ENCODE peak calls at places on chromosomes 13 and 19, in nine cellular contexts. T is thyroid gland, U is left ventricle myocardium inferior, O is osteocyte, W is MCF 10A, Z is endodermal cell, B is heart right ventricle, L is psoas muscle, G is brain microvascular endothelial cell. M is an unnamed sample.

GRCh38 chr13:99086149-99086868 is 108.4 kb upstream of the DOCK9 start:
- DNase-seq in T (peak; percentile 63), G (peak; percentile 32), B (peak; percentile 58), Z (peak; percentile 82), U (peak; percentile 47), W (peak; percentile 49), O (peak; percentile 88), L (peak; percentile 68), M (peak; percentile 78)

GRCh38 chr19:29590278-29590677 is 15.8 kb upstream of the POP4 start:
- DNase-seq in U (no peak), W (no peak), O (no peak), G (no peak), B (no peak), Z (no peak), T (no peak), L (no peak), M (no peak)

GRCh38 chr19:33686687-33687541 is 65.2 kb downstream of the CHST8 start:
- DNase-seq in B (no peak), O (no peak), L (no peak), T (no peak), G (no peak), Z (no peak), U (no peak), W (no peak), M (no peak)

GRCh38 chr13:79434578-79434977 is 28.5 kb upstream of the RBM26 start:
- DNase-seq in L (no peak), W (no peak), B (no peak), G (peak; percentile 57), U (no peak), T (no peak), O (no peak), Z (no peak), M (no peak)

GRCh38 chr13:24148414-24149305 is 11.9 kb upstream of the SPATA13 start:
- DNase-seq in T (no peak), W (peak; percentile 86), G (peak; percentile 94), L (peak; percentile 19), B (no peak), Z (peak; percentile 89), U (no peak), O (no peak), M (no peak)

GRCh38 chr13:112905619-112905989 is 63.4 kb upstream of the MCF2L start:
- DNase-seq in U (no peak), O (no peak), T (no peak), B (no peak), Z (no peak), G (no peak), W (no peak), L (no peak), M (no peak)

GRCh38 chr13:49411353-49411752 is 32.5 kb downstream of the CAB39L start:
- DNase-seq in W (no peak), Z (no peak), B (no peak), U (no peak), L (no peak), O (no peak), T (no peak), G (no peak), M (no peak)

GRCh38 chr19:30997222-30997621 is 352.0 kb downstream of the TSHZ3 start:
- DNase-seq in O (no peak), U (no peak), W (no peak), L (no peak), B (no peak), T (no peak), Z (no peak), G (no peak), M (no peak)

GRCh38 chr19:41646589-41647204 is 19.8 kb upstream of the CEACAM4 start:
- DNase-seq in G (no peak), U (no peak), B (peak; percentile 21), W (peak; percentile 14), Z (peak; percentile 76), O (no peak), T (no peak), L (no peak), M (peak; percentile 54)

GRCh38 chr19:46068345-46069258 is 27.8 kb upstream of the IGFL4 start:
- DNase-seq in Z (no peak), T (no peak), G (peak; percentile 78), W (peak; percentile 99), U (no peak), O (no peak), B (no peak), L (no peak), M (no peak)

GRCh38 chr13:66265446-66265845 is 964.7 kb downstream of the PCDH9 start:
- DNase-seq in W (no peak), G (peak; percentile 1), T (no peak), U (no peak), L (no peak), Z (no peak), B (no peak), O (no peak), M (no peak)

GRCh38 chr13:79405831-79406596 is at the start of gene RBM26:
- DNase-seq in L (peak; percentile 91), U (peak; percentile 94), Z (peak; percentile 97), O (peak; percentile 97), G (peak; percentile 86), B (peak; percentile 92), W (peak; percentile 95), T (peak; percentile 91), M (peak; percentile 96)

GRCh38 chr19:51029718-51030117 is 3.3 kb upstream of the KLK11 start:
- DNase-seq in G (no peak), B (no peak), O (no peak), L (no peak), U (no peak), Z (peak; percentile 66), T (no peak), W (no peak), M (no peak)

GRCh38 chr19:11984986-11985385 is 20.1 kb downstream of the ZNF763 start:
- DNase-seq in O (no peak), Z (peak; percentile 57), L (no peak), U (no peak), B (no peak), W (no peak), G (no peak), T (no peak), M (peak; percentile 56)

GRCh38 chr19:19134687-19135158 is 3.6 kb downstream of the TMEM161A start:
- DNase-seq in T (peak; percentile 52), U (peak; percentile 82), G (no peak), W (no peak), Z (peak; percentile 89), L (peak; percentile 86), B (no peak), O (no peak), M (peak; percentile 60)

GRCh38 chr19:50695251-50696064 is 24.1 kb downstream of the SHANK1 start:
- DNase-seq in U (no peak), L (no peak), O (no peak), Z (peak; percentile 80), W (no peak), B (no peak), T (no peak), G (no peak), M (no peak)

GRCh38 chr19:5567360-5567970 is at the start of gene TINCR:
- DNase-seq in T (no peak), L (no peak), Z (peak; percentile 88), G (no peak), W (no peak), U (no peak), O (no peak), B (no peak), M (no peak)

GRCh38 chr19:48915757-48916156 is 15.6 kb downstream of the NUCB1 start:
- DNase-seq in O (no peak), T (no peak), Z (no peak), B (no peak), U (no peak), L (no peak), W (no peak), G (no peak), M (no peak)

GRCh38 chr19:3073159-3073563 is 10.9 kb upstream of the TLE5 start:
- DNase-seq in U (no peak), W (peak; percentile 54), Z (no peak), B (no peak), G (peak; percentile 32), L (no peak), T (no peak), O (no peak), M (no peak)

GRCh38 chr19:46963093-46963734 is 56.4 kb upstream of the NPAS1 start:
- DNase-seq in U (no peak), O (peak; percentile 87), T (no peak), Z (no peak), L (no peak), G (peak; percentile 96), B (no peak), W (peak; percentile 27), M (peak; percentile 54)

GRCh38 chr13:21061077-21061945 is at the start of gene LATS2:
- DNase-seq in L (peak; percentile 97), Z (peak; percentile 98), T (peak; percentile 98), B (peak; percentile 97), O (peak; percentile 98), G (peak; percentile 95), W (peak; percentile 90), U (peak; percentile 99), M (peak; percentile 71)
- TF ChIP-seq CTCF in L (peak; percentile 8), Z (peak; percentile 40), T (peak; percentile 65), B (peak; percentile 19), O (peak; percentile 23), G (peak; percentile 17), W (no peak), U (peak; percentile 53), M (no peak)

GRCh38 chr13:55000043-55000442 is 1971.4 kb downstream of the OLFM4 start:
- DNase-seq in W (no peak), B (no peak), T (no peak), U (no peak), L (no peak), Z (peak; percentile 66), O (no peak), G (no peak), M (no peak)
- TF ChIP-seq CTCF in W (no peak), B (no peak), T (no peak), U (no peak), L (no peak), Z (no peak), O (no peak), G (no peak), M (no peak)

DNA sequence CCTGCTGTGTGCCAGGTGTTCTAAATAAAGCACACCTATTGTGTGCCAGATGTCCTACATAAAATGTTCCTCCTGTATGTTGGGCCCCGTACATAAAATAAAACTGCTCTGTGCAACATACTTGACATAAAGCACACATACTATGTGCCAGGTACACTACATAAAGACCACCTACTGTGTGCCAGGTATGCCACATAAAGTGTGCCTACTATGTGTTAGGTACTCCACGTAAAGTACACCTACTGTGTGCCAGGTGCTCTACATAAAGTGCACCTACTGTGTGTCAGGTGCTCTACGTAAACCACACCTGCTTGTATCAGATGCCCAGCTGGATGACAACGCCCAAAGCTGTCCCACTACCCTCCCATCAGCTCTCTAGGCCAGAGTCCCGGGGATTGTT is 5.8 kb upstream of the OR10H5 start:
- DNase-seq in G (no peak), B (no peak), O (no peak), Z (no peak), W (no peak), T (no peak), U (no peak), L (no peak), M (no peak)
- TF ChIP-seq CTCF in G (no peak), B (no peak), O (no peak), Z (no peak), W (no peak), T (no peak), U (no peak), L (no peak), M (no peak)

DNA sequence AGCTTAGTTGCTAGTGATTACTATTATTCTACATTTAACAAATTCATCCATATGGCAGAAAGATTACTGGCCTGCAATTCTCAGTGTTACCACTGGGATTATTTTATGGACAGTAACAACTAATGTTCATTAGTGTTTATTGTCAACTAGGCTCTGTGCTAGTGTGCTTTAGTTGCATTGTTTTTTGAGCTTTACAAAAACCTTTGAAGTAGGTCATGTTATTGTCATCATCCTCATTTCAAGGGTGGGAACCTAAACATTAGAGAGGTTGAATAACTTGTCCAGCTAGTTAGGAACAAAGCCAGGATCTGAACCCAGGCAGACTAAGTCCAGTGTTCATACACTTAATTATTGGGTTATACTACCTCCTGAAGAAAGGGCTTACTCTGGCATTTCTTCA is 27.8 kb upstream of the TDRD3 start:
- DNase-seq in L (no peak), Z (no peak), B (no peak), T (no peak), O (no peak), G (no peak), W (peak; percentile 11), U (no peak), M (no peak)
- TF ChIP-seq CTCF in L (peak; percentile 32), Z (peak; percentile 69), B (peak; percentile 32), T (peak; percentile 4), O (peak; percentile 32), G (peak; percentile 32), W (peak; percentile 12), U (peak; percentile 38), M (peak; percentile 25)

M was measured in activated CD8-positive, alpha-beta T cell treated with anti-CD3 and anti-CD28 coated beads for 36 hours.